ENCODE peak calls at places on chromosome 3, in four cellular contexts. U is CD8-positive, alpha-beta T cell; F is left lung; N is cardiac muscle cell. E is an unnamed sample. For H3K4me1, the result is how much of the 10 kb centered on the place peaks cover.

GRCh38 chr3:196489747-196490146 is 13.8 kb downstream of the RNF168 start:
- DNase-seq in U (no peak), F (no peak), N (no peak), E (no peak)

GRCh38 chr3:4821331-4821730 is 157.9 kb upstream of the BHLHE40 start:
- DNase-seq in U (no peak), F (no peak), N (no peak), E (no peak)

GRCh38 chr3:31246293-31247062 is 286.2 kb upstream of the STT3B start:
- DNase-seq in U (no peak), F (no peak), N (no peak), E (no peak)

GRCh38 chr3:77039606-77040553 is at the start of gene ROBO2:
- DNase-seq in U (no peak), F (peak), N (peak), E (peak)

GRCh38 chr3:149145926-149146325 is 16.5 kb downstream of the HPS3 start:
- DNase-seq in U (no peak), F (no peak), N (no peak), E (no peak)

GRCh38 chr3:48400824-48401433 is 28.9 kb downstream of the FBXW12 start:
- DNase-seq in U (peak), F (no peak), N (peak), E (peak)

GRCh38 chr3:37668431-37668830 is 193.2 kb upstream of the CTDSPL start:
- DNase-seq in U (no peak), F (no peak), N (no peak), E (no peak)

GRCh38 chr3:116291141-116291540 is 154.1 kb downstream of the LSAMP start:
- DNase-seq in U (no peak), F (no peak), N (no peak), E (no peak)

GRCh38 chr3:172202797-172203196 is 163.4 kb downstream of the FNDC3B start:
- DNase-seq in U (no peak), F (no peak), N (no peak), E (no peak)

GRCh38 chr3:174102274-174102673 is 704.7 kb downstream of the NLGN1 start:
- DNase-seq in U (no peak), F (no peak), N (no peak), E (no peak)

GRCh38 chr3:8762607-8763377 is 6.6 kb downstream of the OXTR start:
- DNase-seq in U (no peak), F (no peak), N (no peak), E (no peak)
- H3K4me1 ChIP-seq in U (under half), F (under half), N (under half), E (under half)

DNA sequence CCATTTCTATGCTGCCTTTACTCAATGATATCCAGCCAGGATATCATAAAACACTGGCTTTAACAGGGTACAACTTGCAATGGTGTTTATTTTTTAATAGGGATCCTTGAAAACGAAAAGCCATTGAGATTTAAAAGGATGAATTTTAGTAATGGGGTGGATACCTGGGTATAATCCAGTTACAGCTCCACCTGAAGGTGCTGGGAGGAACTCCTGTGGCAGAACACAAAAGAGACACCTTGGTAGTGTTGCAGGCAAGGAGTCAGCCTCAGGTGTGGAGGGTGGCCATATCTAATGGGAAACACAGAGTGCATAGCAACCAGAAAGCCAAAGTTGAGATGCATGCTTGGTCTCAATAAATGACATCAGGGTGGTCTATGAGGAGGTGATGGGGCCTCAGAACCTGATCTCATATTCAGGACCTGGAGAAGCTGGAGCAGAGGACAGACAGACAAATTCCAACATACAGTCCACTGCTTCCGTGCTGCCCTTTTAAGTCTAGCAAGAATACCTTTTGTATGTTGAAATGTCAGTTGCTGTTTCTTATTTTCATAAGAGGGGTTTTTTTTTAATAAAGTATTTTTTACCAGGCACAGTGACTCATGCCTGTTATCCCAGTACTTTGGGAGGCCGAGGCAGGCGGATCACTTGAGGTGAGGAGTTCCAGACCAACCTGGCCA is 12.0 kb upstream of the PAQR9 start:
- DNase-seq in U (no peak), F (no peak), N (no peak), E (no peak)
- TF ChIP-seq CTCF in U (no peak), F (no peak), N (no peak), E (no peak)

GRCh38 chr3:20529911-20530310 is 343.9 kb upstream of the SGO1 start:
- DNase-seq in U (no peak), F (no peak), N (no peak), E (no peak)
- H3K4me1 ChIP-seq in U (under half), F (under half), N (under half), E (under half)

GRCh38 chr3:11271986-11272904 is at the start of gene ATG7:
- DNase-seq in U (peak), F (peak), N (peak), E (peak)
- TF ChIP-seq CTCF in U (no peak), F (no peak), N (no peak), E (no peak)

GRCh38 chr3:58065700-58066167 is 57.5 kb downstream of the FLNB start:
- DNase-seq in U (no peak), F (no peak), N (peak), E (no peak)
- H3K4me1 ChIP-seq in U (under half), F (under half), N (under half), E (under half)

E was measured in mucosa of descending colon.